ENCODE peak calls at places on chromosome 10, in five cellular contexts. One of them, this sample, is unnamed.

GRCh38 chr10:118587881-118588651 is 7.4 kb downstream of the PRLHR start:
- DNase-seq in CD8-positive, alpha-beta T cell: no peak
- DNase-seq in mesenchymal stem cell: no peak
- DNase-seq in SJSA1: no peak
- DNase-seq in thoracic aorta: no peak
- DNase-seq in this sample: no peak

GRCh38 chr10:107442035-107442505 is 277.6 kb upstream of the SORCS1 start:
- DNase-seq in CD8-positive, alpha-beta T cell: no peak
- DNase-seq in mesenchymal stem cell: peak
- DNase-seq in SJSA1: peak
- DNase-seq in thoracic aorta: no peak
- DNase-seq in this sample: no peak

GRCh38 chr10:49365275-49365674 is 30.6 kb downstream of the DRGX start:
- DNase-seq in CD8-positive, alpha-beta T cell: no peak
- DNase-seq in mesenchymal stem cell: no peak
- DNase-seq in SJSA1: no peak
- DNase-seq in thoracic aorta: no peak
- DNase-seq in this sample: no peak

GRCh38 chr10:59036311-59037017 is 140.0 kb upstream of the PHYHIPL start:
- DNase-seq in CD8-positive, alpha-beta T cell: no peak
- DNase-seq in mesenchymal stem cell: no peak
- DNase-seq in SJSA1: no peak
- DNase-seq in thoracic aorta: no peak
- DNase-seq in this sample: no peak

GRCh38 chr10:23253780-23254179 is 61.7 kb downstream of the PTF1A start:
- DNase-seq in CD8-positive, alpha-beta T cell: no peak
- DNase-seq in mesenchymal stem cell: no peak
- DNase-seq in SJSA1: no peak
- DNase-seq in thoracic aorta: no peak
- DNase-seq in this sample: no peak

GRCh38 chr10:112230325-112230988 is 46.9 kb upstream of the GPAM start:
- DNase-seq in CD8-positive, alpha-beta T cell: no peak
- DNase-seq in mesenchymal stem cell: no peak
- DNase-seq in SJSA1: peak
- DNase-seq in thoracic aorta: no peak
- DNase-seq in this sample: no peak

GRCh38 chr10:132400041-132400546 is 3.1 kb downstream of the PWWP2B start:
- DNase-seq in CD8-positive, alpha-beta T cell: no peak
- DNase-seq in mesenchymal stem cell: no peak
- DNase-seq in SJSA1: no peak
- DNase-seq in thoracic aorta: no peak
- DNase-seq in this sample: no peak

GRCh38 chr10:62805139-62806092 is 896 bp downstream of the ADO start:
- DNase-seq in CD8-positive, alpha-beta T cell: no peak
- DNase-seq in mesenchymal stem cell: peak
- DNase-seq in SJSA1: peak
- DNase-seq in thoracic aorta: no peak
- DNase-seq in this sample: no peak

GRCh38 chr10:48634198-48634983 is 29.5 kb upstream of the ARHGAP22 start:
- DNase-seq in CD8-positive, alpha-beta T cell: no peak
- DNase-seq in mesenchymal stem cell: peak
- DNase-seq in SJSA1: no peak
- DNase-seq in thoracic aorta: no peak
- DNase-seq in this sample: no peak

GRCh38 chr10:47134166-47134565 is 165.8 kb upstream of the GDF10 start:
- DNase-seq in CD8-positive, alpha-beta T cell: no peak
- DNase-seq in mesenchymal stem cell: no peak
- DNase-seq in SJSA1: no peak
- DNase-seq in thoracic aorta: no peak
- DNase-seq in this sample: peak

GRCh38 chr10:124747745-124748144 is 3.6 kb upstream of the FAM53B start:
- DNase-seq in CD8-positive, alpha-beta T cell: no peak
- DNase-seq in mesenchymal stem cell: no peak
- DNase-seq in SJSA1: no peak
- DNase-seq in thoracic aorta: no peak
- DNase-seq in this sample: no peak

GRCh38 chr10:124748206-124748605 is 4.0 kb upstream of the FAM53B start:
- DNase-seq in CD8-positive, alpha-beta T cell: no peak
- DNase-seq in mesenchymal stem cell: no peak
- DNase-seq in SJSA1: no peak
- DNase-seq in thoracic aorta: no peak
- DNase-seq in this sample: no peak

GRCh38 chr10:124745678-124746077 is 1.5 kb upstream of the FAM53B start:
- DNase-seq in CD8-positive, alpha-beta T cell: no peak
- DNase-seq in mesenchymal stem cell: peak
- DNase-seq in SJSA1: peak
- DNase-seq in thoracic aorta: no peak
- DNase-seq in this sample: peak

GRCh38 chr10:124746992-124747391 is 2.8 kb upstream of the FAM53B start:
- DNase-seq in CD8-positive, alpha-beta T cell: no peak
- DNase-seq in mesenchymal stem cell: no peak
- DNase-seq in SJSA1: no peak
- DNase-seq in thoracic aorta: no peak
- DNase-seq in this sample: no peak

DNA sequence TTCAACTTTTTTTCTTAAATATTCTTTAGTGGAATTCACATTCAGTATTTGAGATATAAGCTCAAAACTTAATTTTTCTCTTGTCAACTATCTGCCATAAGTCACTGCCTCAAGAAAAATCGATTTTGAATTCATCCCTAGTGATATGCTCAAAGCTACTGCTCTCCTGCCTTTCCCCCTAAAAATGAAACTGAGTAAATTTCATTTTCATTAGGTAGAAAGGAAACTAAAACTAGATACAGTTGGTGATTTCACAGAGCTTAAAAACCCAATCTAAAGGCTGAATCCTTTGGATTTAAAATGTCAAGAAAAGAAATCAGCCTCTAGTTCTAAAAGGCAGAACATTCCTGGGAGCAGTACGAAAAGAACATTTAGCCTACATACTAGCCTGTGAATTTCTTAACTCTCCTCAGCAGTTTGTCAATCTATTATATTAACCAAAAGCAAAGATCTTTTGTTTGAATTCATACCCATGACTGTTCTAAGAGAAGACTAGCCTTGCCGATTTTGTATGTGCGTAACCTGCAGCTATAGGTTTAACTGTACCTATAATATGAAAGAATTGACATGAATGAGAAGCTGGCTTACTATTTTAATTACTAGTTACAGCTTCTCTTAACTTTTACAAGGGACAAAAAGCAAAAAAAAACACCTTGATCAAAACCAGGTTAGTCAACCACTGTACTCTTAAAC is 4.9 kb upstream of the FAM53B start:
- DNase-seq in CD8-positive, alpha-beta T cell: no peak
- DNase-seq in mesenchymal stem cell: no peak
- DNase-seq in SJSA1: no peak
- DNase-seq in thoracic aorta: no peak
- DNase-seq in this sample: no peak
- H3K4me3 ChIP-seq in CD8-positive, alpha-beta T cell: no peak
- H3K4me3 ChIP-seq in mesenchymal stem cell: no peak
- H3K4me3 ChIP-seq in SJSA1: no peak
- H3K4me3 ChIP-seq in thoracic aorta: no peak
- H3K4me3 ChIP-seq in this sample: no peak

DNA sequence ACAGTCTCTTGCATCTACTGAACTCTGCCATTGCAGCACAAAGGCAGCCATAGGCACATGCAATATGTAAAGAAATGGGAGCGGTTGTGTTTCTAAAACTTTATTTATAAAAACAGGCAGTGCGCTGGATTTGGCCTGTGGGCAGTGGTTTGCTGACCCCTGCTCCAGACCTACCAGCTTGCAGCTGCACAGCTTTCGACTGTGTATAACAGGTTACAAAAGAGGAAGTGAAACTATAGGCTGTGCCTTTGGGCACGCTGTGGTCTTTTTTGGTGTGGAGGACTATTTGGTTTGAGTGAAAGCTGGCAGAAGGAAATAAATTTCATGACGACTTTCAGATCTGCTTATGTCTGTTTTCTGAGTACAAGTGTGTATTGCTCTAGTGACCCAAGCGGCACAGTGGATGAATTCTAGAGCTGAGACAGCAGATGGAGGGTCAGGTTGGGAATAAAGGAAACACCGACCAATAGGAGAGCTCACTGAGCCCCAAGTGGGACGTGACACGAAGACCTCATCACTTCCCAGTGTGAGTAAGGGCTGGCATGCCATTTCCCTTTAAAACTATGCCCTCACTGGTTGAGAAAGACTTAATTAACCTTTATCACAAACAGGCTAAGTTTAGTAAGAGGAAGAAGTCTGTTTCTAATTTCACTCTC is 152.7 kb downstream of the ANK3 start:
- DNase-seq in CD8-positive, alpha-beta T cell: no peak
- DNase-seq in mesenchymal stem cell: no peak
- DNase-seq in SJSA1: no peak
- DNase-seq in thoracic aorta: no peak
- DNase-seq in this sample: no peak
- H3K4me3 ChIP-seq in CD8-positive, alpha-beta T cell: peak
- H3K4me3 ChIP-seq in mesenchymal stem cell: no peak
- H3K4me3 ChIP-seq in SJSA1: no peak
- H3K4me3 ChIP-seq in thoracic aorta: no peak
- H3K4me3 ChIP-seq in this sample: no peak

GRCh38 chr10:32056136-32057040 is at the start of gene KIF5B:
- DNase-seq in CD8-positive, alpha-beta T cell: peak
- DNase-seq in mesenchymal stem cell: peak
- DNase-seq in SJSA1: peak
- DNase-seq in thoracic aorta: peak
- DNase-seq in this sample: peak

GRCh38 chr10:32055478-32056135 is 618 bp downstream of the KIF5B start:
- DNase-seq in CD8-positive, alpha-beta T cell: peak
- DNase-seq in mesenchymal stem cell: peak
- DNase-seq in SJSA1: no peak
- DNase-seq in thoracic aorta: peak
- DNase-seq in this sample: peak

GRCh38 chr10:32059472-32059871 is 3.2 kb upstream of the KIF5B start:
- DNase-seq in CD8-positive, alpha-beta T cell: no peak
- DNase-seq in mesenchymal stem cell: no peak
- DNase-seq in SJSA1: no peak
- DNase-seq in thoracic aorta: no peak
- DNase-seq in this sample: no peak

GRCh38 chr10:32054087-32054486 is 2.1 kb downstream of the KIF5B start:
- DNase-seq in CD8-positive, alpha-beta T cell: no peak
- DNase-seq in mesenchymal stem cell: peak
- DNase-seq in SJSA1: peak
- DNase-seq in thoracic aorta: no peak
- DNase-seq in this sample: peak

DNA sequence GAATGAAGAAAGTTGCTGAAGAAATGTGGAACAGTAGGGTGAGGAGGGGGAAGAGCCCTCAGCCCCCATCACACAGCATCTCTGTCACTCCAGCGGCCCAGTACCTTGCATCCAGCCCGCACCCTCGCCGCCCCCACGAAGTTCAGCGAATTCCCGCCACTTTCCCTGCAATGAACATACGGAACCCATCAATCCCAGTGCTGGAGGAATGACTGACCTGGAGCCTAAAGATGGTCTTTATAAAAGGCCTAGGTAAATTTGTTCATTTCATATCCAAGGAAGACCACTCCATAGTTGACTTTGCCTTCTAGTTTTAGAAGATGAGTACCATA is 782 bp upstream of the KIF5B start:
- DNase-seq in CD8-positive, alpha-beta T cell: no peak
- DNase-seq in mesenchymal stem cell: no peak
- DNase-seq in SJSA1: no peak
- DNase-seq in thoracic aorta: no peak
- DNase-seq in this sample: no peak
- H3K4me3 ChIP-seq in CD8-positive, alpha-beta T cell: peak
- H3K4me3 ChIP-seq in mesenchymal stem cell: peak
- H3K4me3 ChIP-seq in SJSA1: peak
- H3K4me3 ChIP-seq in thoracic aorta: peak
- H3K4me3 ChIP-seq in this sample: peak

DNA sequence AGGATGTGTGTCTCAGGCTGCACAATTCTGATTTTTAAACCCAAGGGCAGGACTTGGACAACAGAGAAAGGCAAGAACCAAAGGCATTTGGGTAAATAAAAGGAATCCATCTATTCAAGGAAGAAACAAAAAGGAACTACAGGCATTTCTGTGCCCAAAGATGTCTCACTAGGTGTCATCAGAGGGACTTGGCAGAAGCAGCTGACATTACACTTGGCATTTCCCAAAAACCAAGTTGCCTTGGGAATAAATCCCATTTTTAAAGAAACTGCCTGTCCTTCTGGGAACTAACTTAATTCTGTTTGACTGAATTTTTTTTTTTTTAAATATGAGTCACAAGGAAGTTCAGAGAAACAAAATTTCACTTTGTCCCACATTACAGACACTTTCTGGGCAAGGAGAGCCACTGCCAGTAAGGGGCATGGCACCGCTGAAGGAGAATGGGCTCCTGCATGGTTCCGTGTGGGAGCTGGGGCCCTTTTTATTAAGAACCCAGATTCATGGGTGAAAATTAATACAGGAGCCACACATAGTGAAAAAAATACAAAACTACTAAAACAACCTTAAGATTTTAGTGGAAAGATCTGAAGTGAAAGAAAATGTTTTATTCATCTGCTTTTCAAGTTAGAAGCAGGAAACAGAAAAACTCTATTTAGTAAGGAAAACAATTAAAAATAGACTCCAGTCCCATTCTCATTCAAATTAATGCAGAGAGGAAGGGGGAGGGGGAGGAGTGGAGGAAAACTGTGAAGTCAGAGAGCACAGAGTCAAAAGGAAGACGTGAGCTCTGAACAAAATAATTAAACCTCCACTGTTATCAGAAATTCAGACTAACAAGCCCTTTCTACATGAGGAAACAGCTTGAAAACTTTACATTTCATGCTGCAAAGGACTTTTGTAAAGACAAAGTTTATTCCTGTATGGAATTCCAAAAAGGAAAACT is 118.4 kb upstream of the PDLIM1 start:
- DNase-seq in CD8-positive, alpha-beta T cell: no peak
- DNase-seq in mesenchymal stem cell: no peak
- DNase-seq in SJSA1: no peak
- DNase-seq in thoracic aorta: no peak
- DNase-seq in this sample: no peak
- H3K4me3 ChIP-seq in CD8-positive, alpha-beta T cell: no peak
- H3K4me3 ChIP-seq in mesenchymal stem cell: no peak
- H3K4me3 ChIP-seq in SJSA1: no peak
- H3K4me3 ChIP-seq in thoracic aorta: no peak
- H3K4me3 ChIP-seq in this sample: no peak